ENCODE peak calls at places on chromosomes 16 and 17, in eight cellular contexts. One of them, this sample, is unnamed.

GRCh38 chr16:20851601-20852000 is 45.3 kb downstream of the REXO5 start:
- DNase-seq in foreskin fibroblast: peak; percentile 96
- DNase-seq in mucosa of descending colon: peak; percentile 41
- DNase-seq in fibroblast of lung: peak; percentile 97
- DNase-seq in BJ: peak; percentile 73
- DNase-seq in pancreas: peak; percentile 44
- DNase-seq in body of pancreas: peak; percentile 75
- DNase-seq in adipocyte: peak; percentile 96
- DNase-seq in this sample: peak; percentile 73

GRCh38 chr16:19574625-19575024 is 19.1 kb downstream of the VPS35L start:
- DNase-seq in foreskin fibroblast: no peak
- DNase-seq in mucosa of descending colon: no peak
- DNase-seq in fibroblast of lung: no peak
- DNase-seq in BJ: no peak
- DNase-seq in pancreas: no peak
- DNase-seq in body of pancreas: no peak
- DNase-seq in adipocyte: no peak
- DNase-seq in this sample: no peak

GRCh38 chr17:2688351-2689342 is 22.9 kb downstream of the CLUH start:
- DNase-seq in foreskin fibroblast: peak; percentile 34
- DNase-seq in mucosa of descending colon: no peak
- DNase-seq in fibroblast of lung: no peak
- DNase-seq in BJ: no peak
- DNase-seq in pancreas: peak; percentile 40
- DNase-seq in body of pancreas: peak; percentile 61
- DNase-seq in adipocyte: no peak
- DNase-seq in this sample: peak; percentile 34

GRCh38 chr17:63930951-63931575 is 1.1 kb downstream of the CD79B start:
- DNase-seq in foreskin fibroblast: peak; percentile 40
- DNase-seq in mucosa of descending colon: peak; percentile 72
- DNase-seq in fibroblast of lung: no peak
- DNase-seq in BJ: no peak
- DNase-seq in pancreas: peak; percentile 20
- DNase-seq in body of pancreas: peak; percentile 56
- DNase-seq in adipocyte: no peak
- DNase-seq in this sample: no peak

GRCh38 chr16:56477096-56477878 is 25.9 kb downstream of the OGFOD1 start:
- DNase-seq in foreskin fibroblast: peak; percentile 91
- DNase-seq in mucosa of descending colon: no peak
- DNase-seq in fibroblast of lung: peak; percentile 84
- DNase-seq in BJ: peak; percentile 59
- DNase-seq in pancreas: no peak
- DNase-seq in body of pancreas: peak; percentile 8
- DNase-seq in adipocyte: peak; percentile 83
- DNase-seq in this sample: no peak

GRCh38 chr17:39018267-39019134 is 51.3 kb upstream of the FBXO47 start:
- DNase-seq in foreskin fibroblast: no peak
- DNase-seq in mucosa of descending colon: peak; percentile 14
- DNase-seq in fibroblast of lung: no peak
- DNase-seq in BJ: no peak
- DNase-seq in pancreas: no peak
- DNase-seq in body of pancreas: no peak
- DNase-seq in adipocyte: peak; percentile 7
- DNase-seq in this sample: no peak

GRCh38 chr17:81039854-81040758 is 5.2 kb downstream of the BAIAP2 start:
- DNase-seq in foreskin fibroblast: peak; percentile 83
- DNase-seq in mucosa of descending colon: peak; percentile 40
- DNase-seq in fibroblast of lung: peak; percentile 39
- DNase-seq in BJ: peak; percentile 49
- DNase-seq in pancreas: peak; percentile 33
- DNase-seq in body of pancreas: no peak
- DNase-seq in adipocyte: peak; percentile 76
- DNase-seq in this sample: peak; percentile 50

GRCh38 chr16:81807767-81808166 is 28.7 kb downstream of the PLCG2 start:
- DNase-seq in foreskin fibroblast: no peak
- DNase-seq in mucosa of descending colon: no peak
- DNase-seq in fibroblast of lung: no peak
- DNase-seq in BJ: no peak
- DNase-seq in pancreas: no peak
- DNase-seq in body of pancreas: no peak
- DNase-seq in adipocyte: no peak
- DNase-seq in this sample: no peak

GRCh38 chr16:879986-880385 is 79.5 kb upstream of the GNG13 start:
- DNase-seq in foreskin fibroblast: no peak
- DNase-seq in mucosa of descending colon: no peak
- DNase-seq in fibroblast of lung: no peak
- DNase-seq in BJ: no peak
- DNase-seq in pancreas: peak; percentile 18
- DNase-seq in body of pancreas: no peak
- DNase-seq in adipocyte: no peak
- DNase-seq in this sample: no peak

GRCh38 chr17:72691601-72692000 is 400.9 kb downstream of the SLC39A11 start:
- DNase-seq in foreskin fibroblast: peak; percentile 86
- DNase-seq in mucosa of descending colon: no peak
- DNase-seq in fibroblast of lung: peak; percentile 89
- DNase-seq in BJ: peak; percentile 81
- DNase-seq in pancreas: no peak
- DNase-seq in body of pancreas: no peak
- DNase-seq in adipocyte: peak; percentile 40
- DNase-seq in this sample: no peak

GRCh38 chr16:85056211-85056748 is 28.7 kb downstream of the KIAA0513 start:
- DNase-seq in foreskin fibroblast: peak; percentile 42
- DNase-seq in mucosa of descending colon: no peak
- DNase-seq in fibroblast of lung: peak; percentile 57
- DNase-seq in BJ: no peak
- DNase-seq in pancreas: no peak
- DNase-seq in body of pancreas: no peak
- DNase-seq in adipocyte: peak; percentile 9
- DNase-seq in this sample: no peak

GRCh38 chr16:29170393-29171239 is 185.8 kb downstream of the LAT start:
- DNase-seq in foreskin fibroblast: peak; percentile 42
- DNase-seq in mucosa of descending colon: no peak
- DNase-seq in fibroblast of lung: peak; percentile 22
- DNase-seq in BJ: no peak
- DNase-seq in pancreas: no peak
- DNase-seq in body of pancreas: no peak
- DNase-seq in adipocyte: no peak
- DNase-seq in this sample: no peak

GRCh38 chr17:51087072-51087757 is 33.5 kb downstream of the SPAG9 start:
- DNase-seq in foreskin fibroblast: peak; percentile 26
- DNase-seq in mucosa of descending colon: no peak
- DNase-seq in fibroblast of lung: no peak
- DNase-seq in BJ: no peak
- DNase-seq in pancreas: no peak
- DNase-seq in body of pancreas: no peak
- DNase-seq in adipocyte: peak; percentile 7
- DNase-seq in this sample: no peak

GRCh38 chr17:78529871-78530670 is 47.1 kb downstream of the DNAH17 start:
- DNase-seq in foreskin fibroblast: no peak
- DNase-seq in mucosa of descending colon: peak; percentile 76
- DNase-seq in fibroblast of lung: no peak
- DNase-seq in BJ: no peak
- DNase-seq in pancreas: peak; percentile 81
- DNase-seq in body of pancreas: peak; percentile 77
- DNase-seq in adipocyte: no peak
- DNase-seq in this sample: no peak

GRCh38 chr16:57938936-57939871 is 31.7 kb downstream of the CNGB1 start:
- DNase-seq in foreskin fibroblast: peak; percentile 71
- DNase-seq in mucosa of descending colon: peak; percentile 44
- DNase-seq in fibroblast of lung: peak; percentile 65
- DNase-seq in BJ: peak; percentile 50
- DNase-seq in pancreas: no peak
- DNase-seq in body of pancreas: peak; percentile 27
- DNase-seq in adipocyte: peak; percentile 24
- DNase-seq in this sample: no peak

DNA sequence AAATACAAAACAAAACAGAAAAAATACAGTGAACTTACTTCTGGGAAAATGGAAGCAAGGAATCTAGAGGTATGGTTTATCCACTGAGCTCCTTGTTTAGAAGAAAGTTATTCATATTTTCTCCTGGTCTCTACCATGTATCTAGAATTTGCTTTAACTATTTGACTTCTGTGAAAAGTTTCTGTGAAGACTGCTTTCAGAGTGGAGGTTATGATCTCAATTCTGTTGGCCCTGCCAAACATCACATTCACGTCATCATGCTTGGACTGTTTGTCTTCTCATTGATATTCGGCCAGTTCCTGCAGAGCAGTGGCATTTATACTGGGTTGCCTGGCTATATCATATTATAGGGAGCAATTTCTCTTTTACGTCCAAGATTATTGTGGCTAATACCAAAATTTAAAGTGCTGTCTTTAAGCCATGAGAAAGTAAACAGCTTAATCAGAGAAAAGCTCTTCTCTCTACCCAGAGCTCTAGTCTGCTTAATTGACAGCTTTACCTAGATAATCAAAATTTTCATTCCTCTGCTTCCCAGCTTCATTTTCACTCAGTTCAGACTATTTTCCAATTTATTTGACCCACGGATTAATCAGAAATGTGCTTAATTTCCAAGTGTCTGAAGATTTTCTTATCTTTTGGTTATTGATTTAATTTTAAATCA is at the start of gene ABCA8:
- DNase-seq in foreskin fibroblast: peak; percentile 76
- DNase-seq in mucosa of descending colon: peak; percentile 14
- DNase-seq in fibroblast of lung: peak; percentile 86
- DNase-seq in BJ: no peak
- DNase-seq in pancreas: no peak
- DNase-seq in body of pancreas: peak; percentile 42
- DNase-seq in adipocyte: peak; percentile 66
- DNase-seq in this sample: peak; percentile 27
- H3K4me3 ChIP-seq in foreskin fibroblast: peak within 1 kb of the TSS; percentile 2
- H3K4me3 ChIP-seq in mucosa of descending colon: no peak within 1 kb of the TSS
- H3K4me3 ChIP-seq in fibroblast of lung: no peak within 1 kb of the TSS
- H3K4me3 ChIP-seq in BJ: no peak within 1 kb of the TSS
- H3K4me3 ChIP-seq in pancreas: no peak within 1 kb of the TSS
- H3K4me3 ChIP-seq in body of pancreas: no peak within 1 kb of the TSS
- H3K4me3 ChIP-seq in adipocyte: peak within 1 kb of the TSS; percentile 79
- H3K4me3 ChIP-seq in this sample: peak within 1 kb of the TSS; percentile 44

GRCh38 chr16:50550035-50550434 is 1.8 kb downstream of the NKD1 start:
- DNase-seq in foreskin fibroblast: no peak
- DNase-seq in mucosa of descending colon: no peak
- DNase-seq in fibroblast of lung: no peak
- DNase-seq in BJ: no peak
- DNase-seq in pancreas: no peak
- DNase-seq in body of pancreas: no peak
- DNase-seq in adipocyte: no peak
- DNase-seq in this sample: no peak

GRCh38 chr16:50551243-50551642 is 3.0 kb downstream of the NKD1 start:
- DNase-seq in foreskin fibroblast: no peak
- DNase-seq in mucosa of descending colon: no peak
- DNase-seq in fibroblast of lung: no peak
- DNase-seq in BJ: no peak
- DNase-seq in pancreas: no peak
- DNase-seq in body of pancreas: no peak
- DNase-seq in adipocyte: no peak
- DNase-seq in this sample: no peak

GRCh38 chr16:50548659-50549560 is 714 bp downstream of the NKD1 start:
- DNase-seq in foreskin fibroblast: peak; percentile 38
- DNase-seq in mucosa of descending colon: peak; percentile 31
- DNase-seq in fibroblast of lung: no peak
- DNase-seq in BJ: no peak
- DNase-seq in pancreas: peak; percentile 51
- DNase-seq in body of pancreas: peak; percentile 27
- DNase-seq in adipocyte: peak; percentile 47
- DNase-seq in this sample: peak; percentile 35

GRCh38 chr16:50547944-50548658 is at the start of gene NKD1:
- DNase-seq in foreskin fibroblast: peak; percentile 67
- DNase-seq in mucosa of descending colon: peak; percentile 71
- DNase-seq in fibroblast of lung: peak; percentile 27
- DNase-seq in BJ: no peak
- DNase-seq in pancreas: peak; percentile 81
- DNase-seq in body of pancreas: peak; percentile 69
- DNase-seq in adipocyte: peak; percentile 83
- DNase-seq in this sample: peak; percentile 81

DNA sequence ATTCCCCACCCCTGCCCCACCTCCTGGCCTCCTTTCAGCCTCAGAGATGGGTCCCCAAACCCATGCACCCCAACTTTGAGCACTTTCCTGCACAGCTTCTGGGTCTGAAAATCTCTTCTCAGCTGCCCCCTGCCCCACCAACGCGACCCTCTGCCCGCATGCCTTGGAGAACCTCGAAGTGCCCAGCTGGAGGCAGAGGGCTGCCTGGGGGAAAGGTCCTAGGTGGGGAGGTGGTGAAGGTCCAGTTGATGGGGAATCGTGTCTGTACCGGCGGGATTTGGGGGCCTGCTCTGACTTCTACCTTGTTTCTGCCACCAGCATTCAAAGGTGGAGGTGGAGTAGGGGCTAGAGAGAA is 1.3 kb downstream of the NKD1 start:
- DNase-seq in foreskin fibroblast: no peak
- DNase-seq in mucosa of descending colon: no peak
- DNase-seq in fibroblast of lung: no peak
- DNase-seq in BJ: no peak
- DNase-seq in pancreas: no peak
- DNase-seq in body of pancreas: no peak
- DNase-seq in adipocyte: no peak
- DNase-seq in this sample: peak; percentile 34
- H3K4me3 ChIP-seq in foreskin fibroblast: no peak overlapping the region
- H3K4me3 ChIP-seq in mucosa of descending colon: no peak overlapping the region
- H3K4me3 ChIP-seq in fibroblast of lung: no peak overlapping the region
- H3K4me3 ChIP-seq in BJ: no peak overlapping the region
- H3K4me3 ChIP-seq in pancreas: no peak overlapping the region
- H3K4me3 ChIP-seq in body of pancreas: no peak overlapping the region
- H3K4me3 ChIP-seq in adipocyte: no peak overlapping the region
- H3K4me3 ChIP-seq in this sample: peak overlapping the region; percentile 74

DNA sequence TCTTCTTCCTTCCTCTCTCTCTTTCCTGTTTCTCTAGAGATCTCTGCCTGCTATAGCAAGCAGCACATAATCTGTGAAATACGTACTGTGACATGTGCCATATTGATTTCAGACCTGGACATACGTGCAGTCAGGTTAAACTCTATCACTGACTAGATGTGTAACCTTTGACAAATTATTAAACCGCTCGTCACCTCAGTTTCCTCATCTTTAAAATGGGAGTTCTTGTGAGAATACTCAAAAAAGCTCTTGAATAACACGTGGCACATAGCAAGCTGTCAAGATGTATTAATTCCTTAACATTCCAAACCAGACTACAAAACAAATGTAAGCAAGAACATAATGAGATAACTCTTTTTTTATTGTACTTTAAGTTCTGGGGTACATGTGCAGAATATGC is 170.0 kb downstream of the PHKB start:
- DNase-seq in foreskin fibroblast: no peak
- DNase-seq in mucosa of descending colon: no peak
- DNase-seq in fibroblast of lung: no peak
- DNase-seq in BJ: no peak
- DNase-seq in pancreas: no peak
- DNase-seq in body of pancreas: no peak
- DNase-seq in adipocyte: no peak
- DNase-seq in this sample: no peak
- H3K4me3 ChIP-seq in foreskin fibroblast: no peak overlapping the region
- H3K4me3 ChIP-seq in mucosa of descending colon: no peak overlapping the region
- H3K4me3 ChIP-seq in fibroblast of lung: no peak overlapping the region
- H3K4me3 ChIP-seq in BJ: no peak overlapping the region
- H3K4me3 ChIP-seq in pancreas: no peak overlapping the region
- H3K4me3 ChIP-seq in body of pancreas: no peak overlapping the region
- H3K4me3 ChIP-seq in adipocyte: no peak overlapping the region
- H3K4me3 ChIP-seq in this sample: no peak overlapping the region

DNA sequence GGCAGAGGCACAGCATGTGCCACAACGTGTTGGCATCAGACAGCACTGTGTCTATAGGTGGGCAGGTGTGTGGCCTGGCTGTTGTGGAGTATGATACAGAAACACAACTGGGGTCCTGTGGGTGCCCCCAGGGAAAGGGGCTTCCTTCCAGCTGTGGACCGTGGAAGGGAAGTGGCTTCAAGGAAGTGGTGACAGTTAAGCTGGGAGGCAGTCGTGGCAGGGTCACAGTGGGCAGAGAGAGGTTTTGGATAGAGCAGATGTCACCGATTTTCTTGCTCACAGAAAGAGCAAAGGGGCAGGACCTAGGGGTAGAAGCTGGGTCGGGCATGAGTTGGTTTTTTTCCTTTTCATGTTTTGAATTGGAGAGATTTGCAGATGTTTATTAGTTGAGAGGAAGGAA is 11.2 kb upstream of the ORAI3 start:
- DNase-seq in foreskin fibroblast: no peak
- DNase-seq in mucosa of descending colon: no peak
- DNase-seq in fibroblast of lung: no peak
- DNase-seq in BJ: no peak
- DNase-seq in pancreas: no peak
- DNase-seq in body of pancreas: no peak
- DNase-seq in adipocyte: no peak
- DNase-seq in this sample: no peak
- H3K4me3 ChIP-seq in foreskin fibroblast: no peak overlapping the region
- H3K4me3 ChIP-seq in mucosa of descending colon: no peak overlapping the region
- H3K4me3 ChIP-seq in fibroblast of lung: no peak overlapping the region
- H3K4me3 ChIP-seq in BJ: no peak overlapping the region
- H3K4me3 ChIP-seq in pancreas: no peak overlapping the region
- H3K4me3 ChIP-seq in body of pancreas: no peak overlapping the region
- H3K4me3 ChIP-seq in adipocyte: no peak overlapping the region
- H3K4me3 ChIP-seq in this sample: no peak overlapping the region

This sample was measured in ovary.